ENCODE peak calls at places on chromosomes 7 and 10, in six cellular contexts. One of them, this sample, is unnamed.

GRCh38 chr7:125383324-125383723 is 453.7 kb upstream of the POT1 start:
- DNase-seq in activated CD4-positive, CD25-positive, alpha-beta regulatory T cell: no peak
- DNase-seq in GM12865: no peak
- DNase-seq in fibroblast of pulmonary artery: no peak
- DNase-seq in AG08396: no peak
- DNase-seq in GM12864: no peak
- DNase-seq in this sample: no peak

GRCh38 chr10:101683226-101683625 is 11.7 kb downstream of the FBXW4 start:
- DNase-seq in activated CD4-positive, CD25-positive, alpha-beta regulatory T cell: no peak
- DNase-seq in GM12865: no peak
- DNase-seq in fibroblast of pulmonary artery: no peak
- DNase-seq in AG08396: peak; percentile 20
- DNase-seq in GM12864: no peak
- DNase-seq in this sample: no peak

GRCh38 chr7:48244902-48245301 is 73.6 kb downstream of the ABCA13 start:
- DNase-seq in activated CD4-positive, CD25-positive, alpha-beta regulatory T cell: no peak
- DNase-seq in GM12865: no peak
- DNase-seq in fibroblast of pulmonary artery: peak; percentile 76
- DNase-seq in AG08396: no peak
- DNase-seq in GM12864: no peak
- DNase-seq in this sample: no peak

GRCh38 chr7:33459340-33459751 is 330.0 kb downstream of the BBS9 start:
- DNase-seq in activated CD4-positive, CD25-positive, alpha-beta regulatory T cell: no peak
- DNase-seq in GM12865: peak; percentile 34
- DNase-seq in fibroblast of pulmonary artery: peak; percentile 80
- DNase-seq in AG08396: peak; percentile 13
- DNase-seq in GM12864: no peak
- DNase-seq in this sample: peak; percentile 51

GRCh38 chr7:43248961-43249807 is 136.7 kb downstream of the HECW1 start:
- DNase-seq in activated CD4-positive, CD25-positive, alpha-beta regulatory T cell: no peak
- DNase-seq in GM12865: no peak
- DNase-seq in fibroblast of pulmonary artery: no peak
- DNase-seq in AG08396: peak; percentile 90
- DNase-seq in GM12864: no peak
- DNase-seq in this sample: peak; percentile 92

GRCh38 chr7:73822319-73823173 is 8.2 kb upstream of the CLDN4 start:
- DNase-seq in activated CD4-positive, CD25-positive, alpha-beta regulatory T cell: no peak
- DNase-seq in GM12865: no peak
- DNase-seq in fibroblast of pulmonary artery: peak; percentile 66
- DNase-seq in AG08396: peak; percentile 96
- DNase-seq in GM12864: no peak
- DNase-seq in this sample: peak; percentile 98

GRCh38 chr7:91126762-91127161 is 137.5 kb upstream of the FZD1 start:
- DNase-seq in activated CD4-positive, CD25-positive, alpha-beta regulatory T cell: no peak
- DNase-seq in GM12865: no peak
- DNase-seq in fibroblast of pulmonary artery: no peak
- DNase-seq in AG08396: no peak
- DNase-seq in GM12864: no peak
- DNase-seq in this sample: no peak

GRCh38 chr7:23247602-23248335 is 1.2 kb downstream of the GPNMB start:
- DNase-seq in activated CD4-positive, CD25-positive, alpha-beta regulatory T cell: no peak
- DNase-seq in GM12865: peak; percentile 23
- DNase-seq in fibroblast of pulmonary artery: peak; percentile 14
- DNase-seq in AG08396: peak; percentile 53
- DNase-seq in GM12864: no peak
- DNase-seq in this sample: peak; percentile 69